ENCODE peak calls at places on chromosome 11, in eight cellular contexts. L, Q, F, D, Z, X, K and R are unnamed samples.

GRCh38 chr11:9796276-9796675 is 132.4 kb downstream of the SWAP70 start:
- DNase-seq in Q (no peak), D (no peak), K (no peak), L (no peak), X (no peak), F (no peak), Z (no peak), R (no peak)

GRCh38 chr11:63012450-63013238 is 3.0 kb downstream of the SLC22A8 start:
- DNase-seq in K (peak), X (no peak), Q (no peak), D (no peak), Z (no peak), L (no peak), F (no peak), R (no peak)

GRCh38 chr11:88434333-88434976 is 96.9 kb upstream of the CTSC start:
- DNase-seq in X (peak), L (no peak), Q (no peak), K (no peak), D (no peak), Z (no peak), F (no peak), R (no peak)

GRCh38 chr11:23573430-23573829 is 713.2 kb upstream of the CCDC179 start:
- DNase-seq in F (no peak), L (no peak), D (no peak), Q (no peak), K (no peak), X (no peak), Z (no peak), R (no peak)

GRCh38 chr11:125512106-125512505 is 16.0 kb upstream of the FEZ1 start:
- DNase-seq in D (no peak), Q (no peak), K (no peak), F (no peak), L (no peak), X (no peak), Z (no peak), R (no peak)

GRCh38 chr11:2898366-2899079 is 12.9 kb upstream of the CDKN1C start:
- DNase-seq in L (no peak), Z (peak), F (peak), D (no peak), X (peak), Q (no peak), K (peak), R (no peak)

GRCh38 chr11:103773059-103773458 is 263.4 kb upstream of the DDI1 start:
- DNase-seq in K (no peak), X (no peak), L (no peak), Z (peak), F (no peak), Q (no peak), D (no peak), R (no peak)

GRCh38 chr11:33266418-33267215 is 9.4 kb downstream of the HIPK3 start:
- DNase-seq in Q (no peak), D (no peak), F (peak), L (no peak), X (no peak), Z (peak), K (peak), R (peak)

GRCh38 chr11:68214173-68215086 is 1.3 kb upstream of the KMT5B start:
- DNase-seq in F (peak), L (no peak), K (no peak), X (no peak), Q (peak), Z (no peak), D (peak), R (no peak)

GRCh38 chr11:33931032-33931431 is 39.2 kb upstream of the LMO2 start:
- DNase-seq in K (no peak), Z (peak), D (no peak), X (no peak), L (no peak), Q (no peak), F (no peak), R (no peak)

GRCh38 chr11:61129608-61130523 is 27.6 kb downstream of the CD5 start:
- DNase-seq in X (peak), D (peak), Z (peak), K (peak), L (peak), Q (peak), F (peak), R (peak)

GRCh38 chr11:61037694-61038093 is 64.6 kb upstream of the CD5 start:
- DNase-seq in X (peak), D (no peak), K (no peak), Z (peak), F (peak), Q (no peak), L (no peak), R (no peak)

GRCh38 chr11:11011617-11012016 is 153.8 kb upstream of the ZBED5 start:
- DNase-seq in X (no peak), L (no peak), Z (no peak), D (no peak), Q (no peak), F (no peak), K (no peak), R (no peak)

GRCh38 chr11:122207921-122208764 is 92.1 kb upstream of the BLID start:
- DNase-seq in Q (no peak), L (no peak), Z (peak), X (no peak), D (no peak), K (no peak), F (peak), R (no peak)

GRCh38 chr11:9180784-9181183 is 84.4 kb downstream of the DENND5A start:
- DNase-seq in D (no peak), F (no peak), K (no peak), Q (no peak), L (no peak), Z (peak), X (peak), R (no peak)

GRCh38 chr11:78194490-78194889 is 5.8 kb downstream of the USP35 start:
- DNase-seq in K (peak), Q (no peak), L (no peak), Z (no peak), D (no peak), X (peak), F (no peak), R (no peak)

GRCh38 chr11:13698147-13698546 is 29.7 kb downstream of the FAR1 start:
- DNase-seq in F (no peak), X (no peak), K (no peak), L (no peak), D (no peak), Z (no peak), Q (no peak), R (no peak)

GRCh38 chr11:128512478-128513127 is 74.8 kb downstream of the ETS1 start:
- DNase-seq in Z (no peak), K (no peak), X (no peak), L (no peak), Q (no peak), F (no peak), D (no peak), R (no peak)

GRCh38 chr11:26841818-26842457 is 120.1 kb upstream of the SLC5A12 start:
- DNase-seq in Q (no peak), D (no peak), L (no peak), F (no peak), X (peak), K (peak), Z (peak), R (no peak)

GRCh38 chr11:73326929-73327811 is 19.1 kb downstream of the ARHGEF17 start:
- DNase-seq in D (no peak), Q (peak), K (no peak), X (peak), L (no peak), F (no peak), Z (peak), R (no peak)

GRCh38 chr11:35764414-35764813 is 101.8 kb downstream of the TRIM44 start:
- DNase-seq in D (no peak), K (no peak), L (no peak), X (no peak), Q (no peak), Z (no peak), F (no peak), R (no peak)

GRCh38 chr11:2980168-2980840 is 11.8 kb downstream of the NAP1L4 start:
- DNase-seq in D (no peak), Z (no peak), X (peak), L (no peak), F (no peak), K (no peak), Q (no peak), R (no peak)

GRCh38 chr11:121521145-121522042 is 68.6 kb upstream of the SORL1-AS1 start:
- DNase-seq in K (no peak), Q (no peak), D (no peak), F (no peak), L (no peak), X (peak), Z (no peak), R (no peak)

GRCh38 chr11:2932850-2933251 is 3.6 kb upstream of the PHLDA2 start:
- DNase-seq in X (peak), L (no peak), D (no peak), F (peak), Q (no peak), Z (no peak), K (no peak), R (no peak)

GRCh38 chr11:18005376-18006129 is 7.3 kb downstream of the SERGEF start:
- DNase-seq in L (no peak), D (no peak), K (no peak), F (no peak), X (no peak), Z (peak), Q (no peak), R (no peak)

GRCh38 chr11:2892215-2893020 is 6.8 kb upstream of the CDKN1C start:
- DNase-seq in F (peak), L (peak), K (peak), Q (peak), Z (peak), D (peak), X (no peak), R (no peak)

DNA sequence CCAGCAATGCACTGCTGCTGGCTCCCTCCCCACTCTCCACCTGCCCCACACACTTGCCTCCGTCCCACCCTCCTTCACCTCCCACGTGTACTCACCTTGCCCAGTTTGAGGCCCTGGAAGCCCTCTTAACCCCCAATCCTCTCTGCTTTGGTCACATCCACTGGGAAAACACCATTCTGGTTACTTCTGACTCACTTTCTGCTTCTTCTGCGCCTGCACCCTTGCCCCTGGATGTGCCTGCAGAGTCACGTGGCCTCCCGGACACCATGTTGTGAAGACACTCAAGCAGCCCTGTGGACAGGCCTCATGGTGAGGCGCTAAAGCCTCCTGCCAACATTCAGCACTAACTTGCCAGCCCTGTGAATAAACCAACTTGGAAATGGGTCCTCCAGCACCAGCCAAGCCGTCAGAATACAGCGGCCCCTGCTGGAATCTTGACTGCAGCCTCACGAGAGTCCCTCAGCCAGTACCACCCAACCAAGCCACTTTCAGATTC is 2.6 kb upstream of the NAALADL1 start:
- DNase-seq in L (no peak), X (peak), K (no peak), D (no peak), F (no peak), Z (peak), Q (no peak), R (no peak)
- TF ChIP-seq CTCF in L (no peak), X (no peak), K (peak), D (no peak), F (no peak), Z (peak), Q (no peak), R (no peak)

GRCh38 chr11:12485328-12485727 is 108.0 kb downstream of the PARVA start:
- DNase-seq in K (no peak), L (no peak), Q (no peak), Z (no peak), X (no peak), D (no peak), F (no peak), R (no peak)
- TF ChIP-seq CTCF in K (peak), L (peak), Q (no peak), Z (peak), X (peak), D (peak), F (peak), R (no peak)

DNA sequence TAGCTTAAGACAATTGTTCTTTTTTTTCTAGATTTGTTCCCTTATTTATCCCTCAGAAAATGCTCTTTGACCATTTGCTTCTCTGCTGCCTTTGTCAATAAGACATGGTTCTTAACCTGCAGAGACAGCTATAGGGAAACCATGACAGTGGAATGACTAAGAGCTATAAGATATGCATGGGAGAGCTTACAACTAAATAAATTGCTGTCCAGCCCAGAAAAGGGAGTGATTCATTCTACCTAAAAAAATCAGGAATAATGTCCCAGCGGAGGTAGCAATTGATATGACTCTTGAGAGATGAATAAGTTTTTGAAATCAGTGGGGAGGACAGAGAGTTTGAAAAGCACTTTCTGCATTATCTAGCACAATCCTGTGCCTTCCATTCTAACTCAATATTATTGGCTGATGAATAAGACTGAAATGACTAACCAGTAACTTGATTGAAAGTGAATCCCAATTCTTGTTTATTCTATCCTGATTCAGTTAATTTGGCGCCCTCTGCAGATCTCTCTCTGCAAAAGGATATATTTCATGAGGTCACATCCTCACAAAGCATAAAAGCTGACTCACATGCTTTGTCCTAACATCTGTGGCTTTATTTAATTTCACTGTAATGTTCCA is 680.5 kb upstream of the API5 start:
- DNase-seq in L (no peak), D (no peak), X (peak), Q (no peak), F (no peak), K (peak), Z (peak), R (no peak)
- TF ChIP-seq CTCF in L (peak), D (no peak), X (peak), Q (no peak), F (no peak), K (peak), Z (peak), R (no peak)

GRCh38 chr11:4092031-4092430 is 2.6 kb upstream of the RRM1 start:
- DNase-seq in K (no peak), X (no peak), Q (no peak), F (no peak), L (no peak), Z (no peak), D (no peak), R (no peak)

GRCh38 chr11:4094348-4095291 is at the start of gene RRM1:
- DNase-seq in F (peak), K (peak), Q (peak), L (peak), X (peak), Z (peak), D (peak), R (peak)

GRCh38 chr11:4098026-4098621 is 3.5 kb downstream of the RRM1 start:
- DNase-seq in F (no peak), Z (no peak), K (no peak), L (no peak), X (no peak), D (no peak), Q (no peak), R (no peak)

GRCh38 chr11:4093519-4094347 is 866 bp upstream of the RRM1 start:
- DNase-seq in Z (no peak), K (no peak), X (no peak), Q (no peak), F (no peak), D (no peak), L (no peak), R (no peak)

GRCh38 chr11:4095509-4096230 is 1.1 kb downstream of the RRM1 start:
- DNase-seq in D (no peak), F (no peak), X (peak), Z (peak), L (no peak), K (peak), Q (no peak), R (no peak)
- TF ChIP-seq CTCF in D (no peak), F (no peak), X (peak), Z (no peak), L (no peak), K (no peak), Q (no peak), R (no peak)

DNA sequence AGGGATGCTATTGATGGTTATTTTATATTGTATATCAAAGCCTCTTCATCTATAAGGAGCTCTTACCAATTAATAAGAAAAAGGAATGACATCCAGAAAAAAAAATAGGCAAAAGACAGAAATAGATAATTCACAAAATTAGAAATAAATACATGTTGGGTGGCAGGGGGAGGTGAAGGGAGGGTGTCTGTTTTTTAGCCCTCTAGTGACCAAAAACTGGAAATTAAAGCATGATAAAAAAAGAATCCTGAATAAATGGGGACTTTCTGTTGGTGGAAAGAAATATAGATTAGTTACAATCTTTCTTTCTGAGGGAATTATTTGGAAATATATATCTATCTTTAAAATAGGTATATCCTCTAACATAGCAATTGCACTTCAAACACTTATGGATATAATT is 42.0 kb upstream of the TTC36 start:
- DNase-seq in F (no peak), L (no peak), Q (no peak), K (no peak), Z (peak), D (no peak), X (no peak), R (no peak)
- TF ChIP-seq CTCF in F (no peak), L (no peak), Q (peak), K (no peak), Z (peak), D (no peak), X (no peak), R (no peak)